ENCODE peak calls at places on chromosome 11, in four cellular contexts. One of them, this sample, is unnamed.

GRCh38 chr11:23236846-23237550 is 376.7 kb upstream of the CCDC179 start:
- DNase-seq in pons: no peak
- DNase-seq in pulmonary artery endothelial cell: no peak
- DNase-seq in dorsolateral prefrontal cortex: no peak
- DNase-seq in this sample: no peak

GRCh38 chr11:64447717-64448598 is 89.0 kb downstream of the RPS6KA4 start:
- DNase-seq in pons: peak
- DNase-seq in pulmonary artery endothelial cell: no peak
- DNase-seq in dorsolateral prefrontal cortex: peak
- DNase-seq in this sample: peak

GRCh38 chr11:8679006-8679405 is 3.5 kb downstream of the TRIM66 start:
- DNase-seq in pons: no peak
- DNase-seq in pulmonary artery endothelial cell: no peak
- DNase-seq in dorsolateral prefrontal cortex: no peak
- DNase-seq in this sample: no peak

GRCh38 chr11:66328036-66328306 is 8.3 kb downstream of the RIN1 start:
- DNase-seq in pons: no peak
- DNase-seq in pulmonary artery endothelial cell: no peak
- DNase-seq in dorsolateral prefrontal cortex: no peak
- DNase-seq in this sample: peak

GRCh38 chr11:60700689-60701508 is 1.5 kb downstream of the MS4A8 start:
- DNase-seq in pons: peak
- DNase-seq in pulmonary artery endothelial cell: no peak
- DNase-seq in dorsolateral prefrontal cortex: no peak
- DNase-seq in this sample: no peak

GRCh38 chr11:28123151-28123571 is 15.0 kb downstream of the METTL15 start:
- DNase-seq in pons: no peak
- DNase-seq in pulmonary artery endothelial cell: no peak
- DNase-seq in dorsolateral prefrontal cortex: no peak
- DNase-seq in this sample: no peak

GRCh38 chr11:128417607-128418324 is 169.6 kb downstream of the ETS1 start:
- DNase-seq in pons: peak
- DNase-seq in pulmonary artery endothelial cell: no peak
- DNase-seq in dorsolateral prefrontal cortex: no peak
- DNase-seq in this sample: no peak

GRCh38 chr11:92300871-92301270 is 76.3 kb downstream of the FAT3 start:
- DNase-seq in pons: no peak
- DNase-seq in pulmonary artery endothelial cell: no peak
- DNase-seq in dorsolateral prefrontal cortex: no peak
- DNase-seq in this sample: no peak

GRCh38 chr11:19715373-19715772 is 2.7 kb downstream of the NAV2 start:
- DNase-seq in pons: no peak
- DNase-seq in pulmonary artery endothelial cell: peak
- DNase-seq in dorsolateral prefrontal cortex: no peak
- DNase-seq in this sample: no peak

This sample was measured in right cardiac atrium.